ENCODE peak calls at places on chromosomes 11 and 22, in ten cellular contexts. A, Z, L, B, Q, H, J, I, T and S are unnamed samples.

GRCh38 chr11:1089738-1090599 is 15.3 kb downstream of the MUC2 start:
- DNase-seq in Z (no peak), T (no peak), L (peak), J (no peak), H (no peak), B (no peak), Q (no peak), A (no peak), I (no peak), S (no peak)

GRCh38 chr11:34564406-34564805 is 50.8 kb upstream of the ELF5 start:
- DNase-seq in A (no peak), B (no peak), H (no peak), L (no peak), Q (peak), T (no peak), I (no peak), Z (no peak), J (no peak), S (no peak)

GRCh38 chr11:8928981-8929615 is 3.6 kb downstream of the C11orf16 start:
- DNase-seq in Q (no peak), L (no peak), I (no peak), J (peak), B (no peak), T (no peak), Z (no peak), A (peak), H (no peak), S (no peak)

GRCh38 chr22:35072939-35073338 is 7.0 kb downstream of the ISX start:
- DNase-seq in J (no peak), T (no peak), Z (peak), H (no peak), B (peak), L (no peak), Q (no peak), I (no peak), A (peak), S (no peak)

GRCh38 chr22:23014250-23014649 is 56.1 kb upstream of the GNAZ start:
- DNase-seq in A (no peak), H (no peak), Q (no peak), J (no peak), T (no peak), L (no peak), Z (no peak), I (no peak), B (no peak), S (no peak)

GRCh38 chr22:42881982-42882656 is 25.0 kb upstream of the ARFGAP3 start:
- DNase-seq in I (no peak), Q (no peak), L (no peak), J (no peak), A (no peak), Z (no peak), H (no peak), B (no peak), T (no peak), S (no peak)

GRCh38 chr22:31637938-31638618 is 23.9 kb downstream of the PISD start:
- DNase-seq in T (no peak), J (no peak), A (no peak), Z (peak), Q (peak), B (peak), L (no peak), H (peak), I (peak), S (no peak)

GRCh38 chr11:45280449-45280848 is 5.7 kb downstream of the SYT13 start:
- DNase-seq in I (no peak), J (no peak), Z (no peak), T (no peak), B (no peak), A (no peak), H (no peak), Q (no peak), L (no peak), S (no peak)

GRCh38 chr11:97269527-97269926 is 879.7 kb downstream of the JRKL start:
- DNase-seq in L (no peak), H (no peak), J (no peak), T (no peak), Z (peak), I (no peak), A (no peak), Q (no peak), B (no peak), S (no peak)

GRCh38 chr22:19117111-19117512 is 5.1 kb downstream of the DGCR2 start:
- DNase-seq in T (no peak), Z (no peak), J (no peak), I (no peak), B (no peak), L (no peak), A (no peak), H (peak), Q (no peak), S (no peak)

GRCh38 chr22:35455529-35455928 is 55.6 kb downstream of the MCM5 start:
- DNase-seq in B (no peak), L (no peak), T (no peak), J (no peak), H (no peak), A (no peak), Z (no peak), Q (no peak), I (no peak), S (no peak)

GRCh38 chr22:25393121-25393805 is 171.2 kb upstream of the GRK3 start:
- DNase-seq in A (no peak), L (no peak), I (no peak), H (no peak), J (no peak), T (no peak), B (no peak), Z (peak), Q (no peak), S (no peak)

GRCh38 chr11:131476266-131476665 is 105.9 kb downstream of the NTM start:
- DNase-seq in L (no peak), A (no peak), Z (no peak), J (no peak), H (no peak), T (no peak), Q (no peak), B (no peak), I (no peak), S (no peak)

GRCh38 chr11:61023086-61024035 is 51.9 kb downstream of the CD6 start:
- DNase-seq in Q (no peak), J (no peak), I (no peak), L (no peak), A (no peak), H (peak), B (no peak), T (no peak), Z (no peak), S (no peak)

GRCh38 chr11:34262601-34263081 is 95.2 kb downstream of the ABTB2 start:
- DNase-seq in T (no peak), Z (no peak), I (no peak), A (peak), Q (peak), B (no peak), L (no peak), J (no peak), H (no peak), S (no peak)

GRCh38 chr11:36672815-36673450 is 74.9 kb upstream of the RAG2 start:
- DNase-seq in I (no peak), Z (peak), B (no peak), H (peak), Q (no peak), T (peak), J (peak), L (peak), A (peak), S (no peak)

GRCh38 chr22:26845016-26845728 is 187.8 kb downstream of the MIAT start:
- DNase-seq in T (no peak), I (no peak), Z (peak), B (peak), Q (no peak), J (no peak), H (no peak), L (no peak), A (no peak), S (no peak)

GRCh38 chr11:75240381-75241035 is at the start of gene TPBGL:
- DNase-seq in J (no peak), Z (no peak), Q (no peak), I (peak), B (peak), H (no peak), T (no peak), L (peak), A (no peak), S (no peak)

GRCh38 chr11:8183136-8183535 is 14.3 kb upstream of the RIC3 start:
- DNase-seq in T (no peak), L (no peak), I (no peak), Q (no peak), J (no peak), B (no peak), A (no peak), Z (no peak), H (no peak), S (no peak)

GRCh38 chr11:62999649-63000048 is 14.9 kb upstream of the SLC22A6 start:
- DNase-seq in Z (no peak), Q (peak), L (no peak), A (no peak), B (no peak), T (no peak), I (no peak), H (peak), J (no peak), S (no peak)

GRCh38 chr22:23075525-23076216 is 5.4 kb downstream of the GNAZ start:
- DNase-seq in T (no peak), Z (no peak), I (no peak), H (no peak), Q (peak), L (no peak), J (no peak), A (no peak), B (no peak), S (no peak)

GRCh38 chr22:23591846-23592245 is 11.8 kb upstream of the IGLL1 start:
- DNase-seq in J (no peak), T (no peak), B (no peak), I (no peak), Z (no peak), A (no peak), L (no peak), H (peak), Q (no peak), S (no peak)

GRCh38 chr22:41636467-41636866 is 15.4 kb downstream of the XRCC6 start:
- DNase-seq in H (no peak), L (no peak), T (no peak), A (peak), I (peak), Z (no peak), J (peak), B (no peak), Q (no peak), S (no peak)

GRCh38 chr11:65013692-65014145 is 241 bp upstream of the ARL2 start:
- DNase-seq in H (peak), L (peak), T (peak), A (peak), B (peak), Q (no peak), I (peak), Z (peak), J (peak), S (no peak)

GRCh38 chr11:96328395-96329010 is 14.5 kb downstream of the MAML2 start:
- DNase-seq in Z (no peak), J (peak), A (no peak), Q (no peak), H (no peak), I (no peak), L (no peak), B (no peak), T (no peak), S (no peak)

GRCh38 chr11:125750629-125751028 is 4.5 kb downstream of the PATE1 start:
- DNase-seq in L (no peak), Z (no peak), I (no peak), B (no peak), J (no peak), T (no peak), H (no peak), Q (no peak), A (no peak), S (no peak)
- TF ChIP-seq CTCF in L (peak), Z (no peak), I (no peak), B (no peak), J (no peak), T (no peak), H (no peak), Q (no peak), A (no peak), S (no peak)

DNA sequence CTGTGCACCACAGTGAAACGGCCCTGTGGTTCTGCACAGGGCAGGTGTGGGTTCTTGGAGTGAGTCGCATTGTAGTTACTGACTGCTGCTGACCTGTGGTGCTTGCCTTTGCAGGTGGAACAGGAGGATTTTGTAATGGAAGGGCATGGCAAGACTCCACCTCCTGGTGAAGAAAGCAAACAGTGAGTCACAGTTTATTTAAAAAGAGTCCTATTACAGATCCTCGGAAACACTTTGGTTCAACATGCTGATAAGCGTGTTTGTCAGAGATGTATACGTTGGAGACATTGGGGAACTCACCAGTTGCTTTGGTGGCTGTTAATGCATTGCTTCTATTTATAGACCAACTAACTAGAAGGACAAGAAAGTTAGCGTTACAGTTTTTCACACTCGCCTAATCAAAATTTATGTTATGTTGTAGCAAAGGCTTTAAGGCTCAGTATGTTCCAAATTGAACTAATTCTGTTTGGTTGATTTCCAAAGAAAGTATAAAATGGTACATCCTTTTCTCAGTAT is 21.7 kb upstream of the TNRC6B start:
- DNase-seq in Q (peak), H (peak), B (no peak), Z (peak), I (no peak), J (peak), A (no peak), T (no peak), L (no peak), S (no peak)
- TF ChIP-seq CTCF in Q (peak), H (no peak), B (no peak), Z (no peak), I (no peak), J (peak), A (no peak), T (peak), L (peak), S (no peak)

GRCh38 chr22:46845281-46846153 is 83.1 kb downstream of the TBC1D22A start:
- DNase-seq in J (peak), T (no peak), Q (no peak), I (no peak), H (no peak), B (peak), A (peak), Z (no peak), L (no peak), S (no peak)
- TF ChIP-seq CTCF in J (peak), T (no peak), Q (peak), I (peak), H (no peak), B (no peak), A (peak), Z (no peak), L (peak), S (peak)

GRCh38 chr11:87280143-87280542 is 242.4 kb downstream of the TMEM135 start:
- DNase-seq in A (no peak), J (no peak), H (no peak), Q (no peak), L (no peak), I (no peak), B (no peak), Z (no peak), T (no peak), S (no peak)

GRCh38 chr11:87286338-87286737 is 248.6 kb downstream of the TMEM135 start:
- DNase-seq in J (no peak), T (no peak), A (no peak), B (no peak), L (no peak), H (no peak), Z (no peak), Q (no peak), I (no peak), S (no peak)

GRCh38 chr11:87284306-87284705 is 246.6 kb downstream of the TMEM135 start:
- DNase-seq in Q (no peak), I (no peak), H (no peak), B (no peak), L (no peak), J (no peak), Z (no peak), T (no peak), A (peak), S (no peak)

DNA sequence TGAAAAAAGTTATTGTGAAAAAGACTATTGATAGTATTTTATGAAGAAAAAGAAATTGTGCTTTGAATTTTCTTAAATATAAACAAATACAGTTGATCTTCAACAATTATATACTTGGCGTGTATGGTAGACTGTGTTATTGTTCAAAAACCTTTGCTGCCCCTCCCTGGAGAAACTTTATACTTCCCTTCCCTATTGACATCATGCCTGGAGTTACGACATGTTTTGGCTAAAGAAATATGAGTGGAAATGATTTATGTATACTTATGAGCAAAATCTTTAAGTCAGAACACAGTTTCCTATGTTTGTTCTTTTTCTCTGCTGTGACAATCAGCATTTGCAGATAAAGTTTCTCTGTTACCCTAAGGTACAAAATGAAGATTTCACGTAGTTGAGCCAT is 243.8 kb downstream of the TMEM135 start:
- DNase-seq in Z (peak), A (peak), I (no peak), B (no peak), Q (no peak), J (peak), T (no peak), H (no peak), L (no peak), S (no peak)
- TF ChIP-seq CTCF in Z (no peak), A (peak), I (no peak), B (no peak), Q (no peak), J (peak), T (no peak), H (no peak), L (no peak), S (no peak)

DNA sequence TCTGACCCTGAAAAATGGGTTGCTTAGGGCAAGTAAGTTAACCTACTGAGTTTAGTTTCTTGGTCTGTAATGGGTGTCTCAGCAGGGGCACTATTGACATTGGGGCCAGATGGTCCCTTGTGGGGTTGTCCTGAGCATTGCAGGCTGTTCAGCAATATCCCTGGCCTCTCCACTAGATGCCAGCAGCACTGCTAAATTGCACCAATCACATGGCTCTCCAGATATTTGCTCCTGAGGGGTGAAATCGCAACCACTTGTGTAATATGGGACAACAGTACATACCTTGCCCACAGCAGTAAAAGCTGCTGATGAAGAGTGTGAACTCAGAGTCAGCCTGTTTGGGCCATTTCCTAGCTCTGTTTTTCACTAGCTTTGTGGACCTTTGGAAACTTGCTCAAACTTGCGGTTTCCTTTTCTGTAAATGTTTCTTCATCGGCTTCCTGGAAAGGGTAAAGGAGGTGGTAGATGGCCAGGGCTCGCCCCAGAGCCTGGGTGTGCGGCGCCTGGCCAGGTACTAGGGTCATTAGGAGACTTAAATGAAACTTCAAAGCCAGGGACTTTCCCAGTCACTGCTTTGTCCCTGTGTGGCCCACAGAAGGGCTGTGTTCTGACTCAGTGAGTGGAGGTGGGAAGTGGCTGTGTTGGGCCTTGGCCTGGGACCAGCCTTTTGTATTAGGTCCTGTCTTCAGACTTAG is 13.0 kb downstream of the NCF4 start:
- DNase-seq in J (peak), Q (peak), I (peak), L (peak), A (peak), H (peak), B (no peak), Z (peak), T (peak), S (no peak)
- TF ChIP-seq CTCF in J (peak), Q (peak), I (peak), L (peak), A (peak), H (no peak), B (no peak), Z (peak), T (peak), S (no peak)

GRCh38 chr11:69890476-69890875 is 71.3 kb upstream of the FGF3 start:
- DNase-seq in I (no peak), L (no peak), J (no peak), Q (no peak), T (no peak), Z (no peak), A (no peak), B (no peak), H (no peak), S (no peak)

GRCh38 chr11:69892986-69893555 is 73.9 kb upstream of the FGF3 start:
- DNase-seq in H (no peak), B (no peak), T (no peak), A (no peak), L (peak), Z (no peak), Q (peak), J (no peak), I (no peak), S (no peak)

GRCh38 chr11:69891421-69892236 is 72.4 kb upstream of the FGF3 start:
- DNase-seq in J (no peak), T (no peak), I (no peak), Q (peak), Z (no peak), B (no peak), A (no peak), L (no peak), H (no peak), S (no peak)

GRCh38 chr11:69893631-69894030 is 74.4 kb upstream of the FGF3 start:
- DNase-seq in L (no peak), B (no peak), Z (no peak), T (no peak), H (no peak), J (no peak), Q (no peak), A (no peak), I (no peak), S (no peak)

GRCh38 chr11:69892237-69892985 is 73.2 kb upstream of the FGF3 start:
- DNase-seq in A (no peak), I (no peak), J (no peak), B (no peak), T (no peak), Q (no peak), Z (peak), H (no peak), L (peak), S (no peak)
- TF ChIP-seq CTCF in A (peak), I (no peak), J (peak), B (no peak), T (peak), Q (no peak), Z (peak), H (no peak), L (peak), S (no peak)

DNA sequence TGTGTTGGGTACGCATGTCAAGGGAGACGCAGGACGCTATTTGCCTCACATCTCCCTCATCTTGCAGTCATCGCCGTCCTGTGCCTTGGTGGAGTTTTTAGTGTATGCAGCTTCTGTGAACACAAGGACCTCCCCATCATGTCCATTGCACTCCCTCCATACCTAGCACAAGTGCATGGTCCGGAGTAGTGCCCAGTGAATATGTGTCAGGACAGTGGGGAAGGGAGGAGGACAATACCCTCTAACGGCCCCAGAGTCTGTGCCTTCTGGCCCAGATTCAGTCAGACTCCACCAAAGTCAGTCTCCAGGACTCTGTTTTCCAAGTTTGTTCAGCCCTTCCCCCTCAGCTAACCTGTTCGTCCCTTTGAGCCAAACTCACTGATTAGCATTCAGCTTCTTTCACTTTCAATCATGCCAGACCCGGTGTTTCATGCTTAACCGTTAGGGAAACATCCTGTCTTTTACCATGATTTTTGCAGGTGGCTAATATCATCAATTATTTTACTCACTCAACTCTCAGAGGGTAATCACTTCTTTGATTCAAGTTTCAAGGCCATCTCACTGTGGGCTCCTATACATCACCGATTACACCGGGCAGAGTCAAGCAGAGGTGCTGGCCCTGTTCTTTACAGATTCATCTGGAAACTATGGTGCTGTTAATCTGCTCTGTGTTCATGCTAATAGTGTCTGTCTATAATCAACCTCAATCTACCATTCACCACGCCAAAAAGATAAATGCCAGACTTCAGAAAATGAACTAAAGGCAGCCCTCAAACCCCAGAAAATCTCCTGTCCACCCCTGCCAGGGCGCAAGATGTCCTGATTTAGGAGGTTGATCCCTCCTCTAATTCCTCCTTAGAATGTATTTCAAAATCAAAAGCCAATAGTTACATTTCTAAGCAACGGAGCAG is 156.5 kb downstream of the RRAS2 start:
- DNase-seq in A (no peak), J (no peak), I (no peak), Z (no peak), H (no peak), T (no peak), B (no peak), L (no peak), Q (no peak), S (no peak)
- TF ChIP-seq CTCF in A (no peak), J (no peak), I (no peak), Z (no peak), H (no peak), T (no peak), B (no peak), L (no peak), Q (no peak), S (no peak)

GRCh38 chr22:50298937-50299656 is 8.3 kb downstream of the PLXNB2 start:
- DNase-seq in L (peak), I (no peak), B (no peak), J (no peak), Z (no peak), T (no peak), Q (no peak), H (peak), A (peak), S (no peak)
- TF ChIP-seq CTCF in L (no peak), I (no peak), B (no peak), J (no peak), Z (no peak), T (no peak), Q (no peak), H (no peak), A (no peak), S (no peak)